ENCODE peak calls at places on chromosomes 6 and 20, in ten cellular contexts. I is OCI-LY7; Y is heart right ventricle; X is psoas muscle; V is neuronal stem cell; A is body of pancreas; P is CD8-positive, alpha-beta memory T cell; G is ovary; L is heart left ventricle; H is aorta. S is an unnamed sample.

GRCh38 chr20:16205505-16205904 is 367.7 kb downstream of the KIF16B start:
- DNase-seq in A (no peak), I (no peak), P (no peak), L (no peak), V (no peak), H (no peak), Y (no peak), X (no peak), G (no peak), S (no peak)

GRCh38 chr6:47435254-47435612 is 42.4 kb upstream of the CD2AP start:
- DNase-seq in I (no peak), A (no peak), G (no peak), P (no peak), Y (no peak), V (no peak), H (no peak), L (no peak), X (no peak), S (no peak)

GRCh38 chr6:112296122-112296521 is 41.8 kb upstream of the LAMA4 start:
- DNase-seq in L (no peak), A (no peak), V (no peak), I (peak), Y (no peak), H (no peak), X (no peak), G (no peak), P (no peak), S (no peak)

GRCh38 chr6:150891886-150892485 is 26.5 kb downstream of the MTHFD1L start:
- DNase-seq in I (peak), A (peak), L (peak), P (peak), H (no peak), Y (peak), V (peak), X (peak), G (peak), S (peak)

GRCh38 chr6:130935978-130936377 is 108.8 kb downstream of the SMLR1 start:
- DNase-seq in V (no peak), A (no peak), H (no peak), Y (no peak), P (no peak), I (no peak), X (no peak), G (no peak), L (no peak), S (no peak)

GRCh38 chr20:35556871-35557270 is 15.0 kb downstream of the ERGIC3 start:
- DNase-seq in A (no peak), P (no peak), L (no peak), G (no peak), I (no peak), X (no peak), Y (no peak), H (peak), V (no peak), S (no peak)

GRCh38 chr6:3961581-3962225 is 112.5 kb downstream of the FAM50B start:
- DNase-seq in A (no peak), P (no peak), G (no peak), Y (no peak), L (no peak), X (no peak), V (no peak), I (no peak), H (no peak), S (no peak)

GRCh38 chr20:36919715-36920333 is 31.7 kb downstream of the SAMHD1 start:
- DNase-seq in P (peak), L (no peak), G (no peak), H (no peak), V (peak), A (no peak), X (no peak), I (peak), Y (no peak), S (peak)

GRCh38 chr6:155955038-155955437 is 499.4 kb upstream of the NOX3 start:
- DNase-seq in G (no peak), I (no peak), L (no peak), V (no peak), H (no peak), X (no peak), Y (no peak), A (no peak), P (no peak), S (peak)

GRCh38 chr6:116783852-116784251 is 18.3 kb upstream of the FAM162B start:
- DNase-seq in Y (no peak), P (no peak), G (no peak), H (no peak), A (no peak), L (no peak), I (no peak), X (no peak), V (no peak), S (no peak)

GRCh38 chr20:19835533-19836222 is 77.6 kb downstream of the RIN2 start:
- DNase-seq in V (no peak), A (no peak), H (no peak), I (no peak), P (no peak), G (no peak), Y (peak), L (peak), X (no peak), S (no peak)

GRCh38 chr20:23626040-23626620 is 11.6 kb downstream of the CST3 start:
- DNase-seq in P (no peak), A (no peak), G (no peak), I (no peak), V (no peak), X (no peak), Y (no peak), H (no peak), L (no peak), S (no peak)

GRCh38 chr6:82959385-82959941 is 106.2 kb downstream of the UBE3D start:
- DNase-seq in Y (no peak), G (no peak), I (no peak), H (no peak), A (no peak), P (no peak), L (no peak), V (peak), X (no peak), S (peak)

GRCh38 chr6:27126815-27127537 is 120.5 kb upstream of the PRSS16 start:
- DNase-seq in G (peak), I (peak), H (peak), P (peak), Y (peak), L (peak), V (peak), A (peak), X (peak), S (no peak)

GRCh38 chr20:17747431-17747846 is 47.7 kb downstream of the BANF2 start:
- DNase-seq in I (no peak), L (no peak), H (no peak), V (no peak), X (peak), G (no peak), Y (no peak), P (no peak), A (peak), S (no peak)

GRCh38 chr6:143295904-143296303 is 154.6 kb downstream of the ADAT2 start:
- DNase-seq in Y (no peak), I (no peak), V (no peak), P (no peak), L (no peak), G (no peak), H (no peak), A (no peak), X (no peak), S (no peak)

GRCh38 chr6:108497883-108498282 is 62.8 kb upstream of the FOXO3 start:
- DNase-seq in Y (no peak), L (no peak), P (no peak), V (peak), I (peak), G (no peak), X (no peak), H (no peak), A (peak), S (peak)

GRCh38 chr20:573414-574296 is 30.1 kb upstream of the CSNK2A1 start:
- DNase-seq in I (no peak), Y (no peak), A (no peak), H (no peak), L (no peak), V (no peak), G (no peak), P (no peak), X (no peak), S (no peak)

GRCh38 chr6:44674226-44675155 is 287.0 kb downstream of the CDC5L start:
- DNase-seq in H (no peak), P (no peak), I (no peak), L (no peak), X (no peak), G (no peak), V (no peak), Y (no peak), A (no peak), S (no peak)

GRCh38 chr20:17558154-17558940 is 11.5 kb upstream of the DSTN start:
- DNase-seq in L (peak), V (no peak), Y (no peak), H (peak), I (no peak), P (no peak), A (peak), G (peak), X (peak), S (no peak)

GRCh38 chr20:10508060-10508459 is 73.0 kb downstream of the SLX4IP start:
- DNase-seq in H (peak), V (no peak), L (peak), A (peak), G (peak), Y (no peak), P (no peak), X (no peak), I (no peak), S (no peak)

GRCh38 chr20:10509411-10509810 is 74.3 kb downstream of the SLX4IP start:
- DNase-seq in Y (no peak), H (no peak), P (no peak), A (no peak), V (no peak), I (no peak), L (no peak), G (no peak), X (no peak), S (no peak)

GRCh38 chr20:10507052-10507451 is 71.9 kb downstream of the SLX4IP start:
- DNase-seq in G (no peak), Y (no peak), H (no peak), X (no peak), V (no peak), P (no peak), L (no peak), I (no peak), A (no peak), S (no peak)

GRCh38 chr20:10510216-10510615 is 75.1 kb downstream of the SLX4IP start:
- DNase-seq in V (no peak), I (no peak), H (no peak), G (no peak), X (no peak), P (no peak), A (no peak), L (no peak), Y (no peak), S (no peak)

GRCh38 chr20:10508468-10509251 is 73.6 kb downstream of the SLX4IP start:
- DNase-seq in Y (no peak), H (no peak), V (no peak), X (no peak), P (no peak), A (peak), L (peak), I (no peak), G (peak), S (no peak)
- H3K27ac ChIP-seq in Y (peak), H (peak), V (no peak), X (peak), P (no peak), A (peak), L (peak), I (no peak), G (peak), S (no peak)

GRCh38 chr6:79570802-79571367 is 33.7 kb upstream of the LCA5 start:
- DNase-seq in L (no peak), V (no peak), H (no peak), A (no peak), P (peak), G (no peak), Y (no peak), I (peak), X (no peak), S (no peak)
- H3K4me3 ChIP-seq in L (peak), V (no peak), H (peak), A (no peak), P (no peak), G (peak), Y (peak), I (no peak), X (peak), S (no peak)

GRCh38 chr6:163710552-163710951 is 296.0 kb downstream of the QKI start:
- DNase-seq in P (no peak), A (no peak), X (no peak), Y (no peak), I (no peak), L (peak), H (no peak), G (no peak), V (no peak), S (no peak)

GRCh38 chr6:163708459-163708858 is 293.9 kb downstream of the QKI start:
- DNase-seq in A (no peak), I (no peak), L (no peak), P (no peak), H (no peak), G (no peak), Y (no peak), X (no peak), V (no peak), S (no peak)

GRCh38 chr6:163711071-163711470 is 296.6 kb downstream of the QKI start:
- DNase-seq in L (no peak), G (no peak), Y (no peak), I (peak), H (no peak), A (no peak), X (no peak), V (no peak), P (no peak), S (no peak)

GRCh38 chr6:163709255-163709654 is 294.7 kb downstream of the QKI start:
- DNase-seq in P (no peak), Y (no peak), G (no peak), X (no peak), L (no peak), I (no peak), A (no peak), H (no peak), V (no peak), S (no peak)

DNA sequence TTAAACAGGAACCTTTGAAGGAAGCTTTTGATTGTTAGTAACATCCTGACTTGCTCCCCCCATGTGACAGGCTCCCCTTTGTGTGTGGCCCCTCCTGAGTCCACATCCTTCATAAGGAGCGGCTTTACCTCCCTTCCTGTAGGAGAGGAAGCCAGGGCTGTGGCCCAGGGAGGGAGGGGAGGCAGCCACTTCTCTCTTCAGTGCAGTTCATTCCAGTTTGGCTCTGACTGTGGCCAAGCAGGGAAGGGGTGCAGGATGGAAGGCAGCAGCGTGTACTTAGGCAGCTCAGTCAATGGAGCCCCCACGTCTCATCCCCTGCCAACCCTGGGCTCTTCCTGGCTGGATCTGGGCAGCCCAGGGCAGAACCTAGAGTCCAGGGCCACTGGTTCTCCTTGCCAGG is 295.2 kb downstream of the QKI start:
- DNase-seq in X (no peak), Y (no peak), G (no peak), A (no peak), H (no peak), P (no peak), I (no peak), V (no peak), L (peak), S (no peak)
- H3K27ac ChIP-seq in X (peak), Y (peak), G (no peak), A (no peak), H (no peak), P (no peak), I (no peak), V (no peak), L (peak), S (no peak)

DNA sequence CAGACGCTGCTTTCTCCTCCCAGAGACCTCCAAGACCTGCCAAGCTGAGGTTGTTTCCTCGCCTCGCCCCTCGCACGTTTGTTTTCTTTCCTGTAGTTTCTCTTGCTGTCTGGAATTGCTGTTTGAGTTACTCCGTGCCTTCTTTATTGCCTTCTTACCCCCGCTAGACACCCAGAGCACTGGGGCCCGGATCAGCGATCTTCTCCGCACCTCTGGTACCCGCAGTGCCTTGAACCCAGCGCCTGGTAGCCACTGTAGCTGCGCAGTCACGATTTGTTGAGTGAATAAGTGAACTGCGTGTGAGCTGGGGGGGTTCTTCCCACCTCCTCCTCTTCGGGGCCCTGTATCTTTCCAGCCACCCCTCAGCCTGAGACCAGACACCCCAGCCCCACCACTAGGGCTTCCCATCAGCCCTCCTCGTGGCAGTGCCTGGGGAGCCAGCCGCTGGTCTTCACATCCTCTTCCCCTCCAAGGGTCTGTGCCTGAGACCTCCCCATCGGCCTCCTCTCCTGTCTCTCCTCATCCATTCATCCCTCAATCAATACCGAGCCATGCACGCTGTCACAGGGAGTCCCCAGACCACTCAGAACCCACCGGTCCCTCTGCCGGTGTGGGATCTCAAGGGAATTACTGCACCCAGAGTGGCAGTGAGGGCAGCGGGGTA is 849 bp upstream of the BMP7 start:
- DNase-seq in L (no peak), I (no peak), Y (no peak), X (no peak), H (no peak), G (no peak), V (no peak), P (no peak), A (no peak), S (no peak)
- H3K4me3 ChIP-seq in L (no peak), I (peak), Y (no peak), X (no peak), H (no peak), G (no peak), V (peak), P (no peak), A (no peak), S (peak)

DNA sequence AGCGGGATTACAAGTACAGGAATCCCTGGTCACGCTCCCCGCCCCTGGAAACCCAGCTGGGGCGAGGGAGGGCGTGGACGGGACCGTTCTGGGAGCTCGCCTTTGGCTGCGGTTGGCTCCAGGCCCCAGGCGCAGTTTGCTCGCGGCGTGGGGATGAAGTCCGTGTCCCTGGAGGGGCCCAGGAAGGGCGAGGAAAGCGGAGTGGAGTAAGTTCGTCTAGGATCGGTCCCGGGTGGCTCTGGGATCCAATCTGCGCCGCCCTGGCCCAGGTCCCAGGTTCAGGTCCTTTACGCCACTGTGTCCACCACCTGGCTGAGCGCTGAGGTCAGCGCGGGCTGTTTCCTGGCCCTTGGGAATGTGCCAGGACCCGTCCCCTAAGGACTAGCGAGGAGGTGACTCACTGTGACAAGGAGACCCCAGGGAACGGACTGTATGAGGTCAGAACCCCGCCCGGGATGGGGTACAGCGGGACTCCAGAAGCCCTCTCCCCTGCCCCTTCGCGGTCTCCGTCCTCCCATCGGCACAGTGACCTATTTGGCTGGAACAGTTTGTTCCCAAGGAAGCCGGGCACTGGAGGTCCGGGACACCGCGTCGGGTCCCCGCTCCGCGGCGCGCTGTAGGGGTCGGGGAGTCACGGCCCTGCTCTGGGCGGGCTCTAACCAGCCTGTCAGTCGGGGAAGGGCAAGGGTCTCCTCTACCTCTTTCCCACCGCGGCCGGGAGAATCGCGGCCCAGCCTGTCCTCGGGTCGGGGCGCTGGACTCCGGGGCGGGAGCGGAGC is 718 bp downstream of the CDKN1A start:
- DNase-seq in G (peak), A (peak), I (no peak), V (peak), H (peak), Y (peak), L (peak), X (peak), P (peak), S (no peak)
- H3K27ac ChIP-seq in G (peak), A (peak), I (no peak), V (no peak), H (peak), Y (peak), L (peak), X (peak), P (peak), S (no peak)

GRCh38 chr6:167951781-167952511 is 45.5 kb upstream of the KIF25 start:
- DNase-seq in Y (no peak), P (no peak), X (no peak), G (no peak), V (no peak), I (no peak), L (no peak), H (no peak), A (no peak), S (no peak)

GRCh38 chr6:167949121-167949684 is 48.3 kb upstream of the KIF25 start:
- DNase-seq in V (no peak), P (no peak), Y (no peak), L (no peak), H (no peak), A (no peak), X (no peak), G (no peak), I (no peak), S (no peak)

GRCh38 chr6:167954151-167954550 is 43.3 kb upstream of the KIF25 start:
- DNase-seq in A (no peak), X (no peak), L (no peak), I (no peak), H (no peak), Y (no peak), V (no peak), G (no peak), P (no peak), S (no peak)

GRCh38 chr6:167953551-167953950 is 43.9 kb upstream of the KIF25 start:
- DNase-seq in A (no peak), V (no peak), L (no peak), H (no peak), I (no peak), P (no peak), Y (no peak), G (no peak), X (no peak), S (no peak)

DNA sequence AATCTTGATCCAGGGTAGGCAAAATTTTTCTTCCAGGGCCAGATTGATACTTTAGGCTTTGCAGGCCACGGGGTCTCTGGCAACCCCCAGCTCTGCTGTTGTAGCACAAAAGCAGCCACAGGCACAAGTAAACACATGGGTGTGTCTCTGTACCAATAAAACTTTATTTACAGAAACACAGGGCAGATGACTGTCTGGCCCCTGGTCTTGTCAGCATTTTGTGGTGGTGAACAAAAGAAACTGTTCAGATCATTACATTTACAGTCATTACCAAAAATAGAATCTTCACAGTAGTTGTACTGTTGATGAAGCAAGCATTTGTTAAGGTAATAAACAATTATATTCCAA is 45.0 kb upstream of the KIF25 start:
- DNase-seq in G (no peak), L (no peak), A (no peak), V (no peak), Y (no peak), X (no peak), H (no peak), I (no peak), P (no peak), S (no peak)
- H3K4me3 ChIP-seq in G (no peak), L (no peak), A (no peak), V (no peak), Y (no peak), X (no peak), H (no peak), I (no peak), P (no peak), S (no peak)

S was measured in iPS DF 6.9.